ENCODE peak calls at places on chromosomes 11 and 22, in nine cellular contexts. T is mesenchymal stem cell, G is uterus, E is cardiac muscle cell, K is H9, B is pancreas, U is iPS DF 6.9, W is neural progenitor cell, M is colonic mucosa. C is an unnamed sample.

GRCh38 chr22:30132290-30132996 is 52.2 kb downstream of the HORMAD2 start:
- DNase-seq in G (no peak), E (no peak), K (no peak), B (no peak), W (no peak), M (no peak), T (no peak), U (no peak), C (no peak)

GRCh38 chr22:45212306-45212709 is 28.4 kb downstream of the KIAA0930 start:
- DNase-seq in E (peak; percentile 53), M (peak; percentile 53), W (peak; percentile 48), G (peak; percentile 77), U (no peak), T (peak; percentile 98), K (no peak), B (peak; percentile 56), C (peak; percentile 94)

GRCh38 chr11:59206635-59207034 is 6.1 kb downstream of the MPEG1 start:
- DNase-seq in G (no peak), E (peak; percentile 52), T (peak; percentile 46), M (peak; percentile 54), K (peak; percentile 65), B (no peak), W (peak; percentile 66), U (peak; percentile 48), C (peak; percentile 63)

GRCh38 chr22:18104566-18104965 is 6.0 kb upstream of the TUBA8 start:
- DNase-seq in W (no peak), M (no peak), B (no peak), K (no peak), U (no peak), G (no peak), E (no peak), T (peak; percentile 45), C (no peak)

GRCh38 chr22:47586038-47586437 is 823.6 kb downstream of the TBC1D22A start:
- DNase-seq in G (no peak), T (no peak), E (no peak), W (no peak), B (no peak), K (no peak), M (no peak), U (no peak), C (no peak)

GRCh38 chr22:31425331-31426050 is 26.1 kb downstream of the DRG1 start:
- DNase-seq in M (no peak), W (no peak), G (no peak), T (no peak), U (no peak), B (no peak), E (no peak), K (no peak), C (no peak)

GRCh38 chr11:61134801-61135257 is 26.4 kb downstream of the VPS37C start:
- DNase-seq in E (no peak), W (no peak), B (peak; percentile 51), U (no peak), T (no peak), K (no peak), M (no peak), G (no peak), C (peak; percentile 79)

GRCh38 chr11:30016588-30017363 is at the start of gene KCNA4:
- DNase-seq in B (peak; percentile 73), G (no peak), T (no peak), U (no peak), W (peak; percentile 88), K (peak; percentile 66), M (no peak), E (peak; percentile 76), C (peak; percentile 39)

GRCh38 chr11:116636341-116636968 is 136.3 kb downstream of the BUD13 start:
- DNase-seq in M (no peak), E (no peak), K (no peak), B (no peak), W (no peak), U (no peak), G (no peak), T (no peak), C (no peak)

GRCh38 chr11:69475141-69475865 is 6.2 kb upstream of the LINC01488 start:
- DNase-seq in G (no peak), K (no peak), E (no peak), M (no peak), W (no peak), T (no peak), B (peak; percentile 19), U (no peak), C (no peak)

GRCh38 chr11:46277313-46277622 is 194 bp upstream of the CREB3L1 start:
- DNase-seq in U (no peak), E (peak; percentile 89), T (peak; percentile 76), K (no peak), G (no peak), W (no peak), B (no peak), M (no peak), C (no peak)

DNA sequence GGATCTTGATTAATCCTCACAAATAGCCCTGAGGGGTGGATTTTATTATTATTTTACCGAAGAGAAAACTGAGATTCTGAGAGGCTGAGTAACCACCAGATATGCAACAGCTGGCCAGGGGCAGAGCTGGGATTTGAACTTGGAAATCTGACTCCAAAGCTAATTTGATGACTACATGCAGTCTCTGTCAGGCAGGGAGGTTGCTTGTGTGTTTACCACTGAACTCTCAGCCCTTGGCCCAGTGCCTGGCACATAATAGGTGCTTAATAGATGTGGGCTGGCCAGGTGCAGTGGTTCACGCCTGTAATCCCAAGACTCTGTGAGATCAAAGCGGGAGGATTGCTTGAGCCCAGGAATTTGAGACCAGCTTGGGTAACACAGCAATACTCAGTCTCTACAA is 121.7 kb upstream of the CRYBB3 start:
- DNase-seq in U (no peak), W (no peak), K (no peak), E (no peak), T (no peak), M (no peak), B (no peak), G (no peak), C (no peak)
- H3K4me1 ChIP-seq in U (no peaks in the 10 kb centered on the region), W (peaks cover 23% of the 10 kb centered on the region), K (no peaks in the 10 kb centered on the region), E (peaks cover 5% of the 10 kb centered on the region), T (no peaks in the 10 kb centered on the region), M (no peaks in the 10 kb centered on the region), B (no peaks in the 10 kb centered on the region), G (no peaks in the 10 kb centered on the region), C (no peaks in the 10 kb centered on the region)

GRCh38 chr22:39017596-39018365 is 3.1 kb upstream of the APOBEC3D start:
- DNase-seq in W (no peak), G (no peak), E (no peak), U (no peak), B (no peak), M (no peak), K (peak; percentile 93), T (no peak), C (no peak)

GRCh38 chr22:39024923-39025322 is 4.0 kb downstream of the APOBEC3D start:
- DNase-seq in M (no peak), B (no peak), E (no peak), T (no peak), U (no peak), K (no peak), W (no peak), G (no peak), C (no peak)

GRCh38 chr22:39026509-39027150 is 5.7 kb downstream of the APOBEC3D start:
- DNase-seq in B (no peak), G (no peak), W (no peak), K (no peak), T (no peak), U (no peak), E (no peak), M (no peak), C (no peak)

GRCh38 chr22:39016592-39016991 is 2.5 kb downstream of the APOBEC3C start:
- DNase-seq in B (no peak), T (no peak), G (no peak), W (no peak), M (no peak), U (no peak), E (no peak), K (no peak), C (no peak)

DNA sequence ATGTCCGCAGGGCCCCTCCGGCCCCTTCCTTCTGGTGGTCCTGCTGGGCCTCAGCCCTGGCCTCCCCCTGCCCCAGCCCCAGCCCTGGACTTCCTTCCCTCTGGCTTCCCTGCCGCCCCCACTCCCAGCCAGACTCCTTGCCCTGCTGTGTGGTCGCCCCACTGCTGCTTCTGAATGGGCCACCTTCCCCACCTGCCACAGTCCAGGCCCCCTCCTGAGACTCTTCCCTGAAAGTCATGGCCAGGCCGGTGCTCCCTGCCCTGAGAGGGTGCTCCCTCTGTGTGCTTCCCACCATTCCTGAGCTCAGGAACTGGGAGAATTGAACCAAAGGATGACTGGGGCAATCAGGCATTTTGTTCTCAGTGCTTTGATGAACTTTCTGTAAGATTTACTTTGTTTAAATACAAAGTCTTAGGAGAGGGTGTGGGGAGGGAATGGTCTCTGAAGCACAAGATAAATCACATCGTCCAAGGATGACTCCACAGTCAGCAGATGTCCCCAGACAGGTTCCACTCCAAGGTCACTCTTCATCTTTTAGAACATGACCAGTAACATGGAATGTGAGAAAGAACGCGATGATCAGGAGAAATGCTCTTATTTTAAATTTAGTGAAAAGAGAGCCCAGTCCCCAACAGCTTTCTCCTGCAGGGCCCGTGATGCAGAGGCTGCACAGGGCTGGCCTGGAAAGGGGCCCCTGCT is 774 bp downstream of the APOBEC3D start:
- DNase-seq in K (no peak), M (no peak), E (no peak), G (no peak), W (no peak), B (no peak), U (no peak), T (peak; percentile 21), C (no peak)
- H3K4me1 ChIP-seq in K (peaks cover 4% of the 10 kb centered on the region), M (peaks cover 4% of the 10 kb centered on the region), E (peaks cover 13% of the 10 kb centered on the region), G (no peaks in the 10 kb centered on the region), W (peaks cover 15% of the 10 kb centered on the region), B (no peaks in the 10 kb centered on the region), U (peaks cover 8% of the 10 kb centered on the region), T (peaks cover 14% of the 10 kb centered on the region), C (no peaks in the 10 kb centered on the region)

GRCh38 chr22:36360871-36361383 is 26.8 kb downstream of the MYH9 start:
- DNase-seq in T (peak; percentile 81), G (no peak), B (no peak), M (no peak), U (no peak), E (no peak), W (no peak), K (no peak), C (peak; percentile 57)
- H3K4me1 ChIP-seq in T (peaks cover 66% of the 10 kb centered on the region), G (peaks cover 67% of the 10 kb centered on the region), B (peaks cover 97% of the 10 kb centered on the region), M (peaks cover 53% of the 10 kb centered on the region), U (peaks cover 15% of the 10 kb centered on the region), E (peaks cover 52% of the 10 kb centered on the region), W (peaks cover 58% of the 10 kb centered on the region), K (peaks cover 36% of the 10 kb centered on the region), C (peaks cover 65% of the 10 kb centered on the region)

GRCh38 chr11:64759722-64760719 is at the start of gene PYGM:
- DNase-seq in M (peak; percentile 45), E (peak; percentile 94), G (peak; percentile 90), B (peak; percentile 56), K (peak; percentile 91), W (peak; percentile 90), U (no peak), T (peak; percentile 63), C (peak; percentile 96)
- H3K4me1 ChIP-seq in M (peaks cover 7% of the 10 kb centered on the region), E (peaks cover 50% of the 10 kb centered on the region), G (peaks cover 16% of the 10 kb centered on the region), B (peaks cover 6% of the 10 kb centered on the region), K (peaks cover 4% of the 10 kb centered on the region), W (peaks cover 47% of the 10 kb centered on the region), U (peaks cover 27% of the 10 kb centered on the region), T (peaks cover 54% of the 10 kb centered on the region), C (peaks cover 16% of the 10 kb centered on the region)